ENCODE peak calls at places on chromosomes 4 and X, in eight cellular contexts. V, J, A, G, D, Q, L and C are unnamed samples.

GRCh38 chr4:27357283-27357682 is 496.6 kb downstream of the STIM2 start:
- DNase-seq in V (no peak), Q (no peak), A (no peak), D (no peak), L (no peak), J (no peak), G (no peak), C (no peak)

GRCh38 chrX:70129811-70130210 is 3.4 kb upstream of the IGBP1 start:
- DNase-seq in J (no peak), V (no peak), G (no peak), A (no peak), D (no peak), Q (no peak), L (no peak), C (no peak)

GRCh38 chr4:119314356-119314755 is 7.6 kb downstream of the FABP2 start:
- DNase-seq in A (no peak), D (no peak), G (no peak), J (no peak), L (peak; percentile 24), V (no peak), Q (peak; percentile 58), C (no peak)

GRCh38 chr4:88630756-88631155 is 38.5 kb downstream of the HERC3 start:
- DNase-seq in V (no peak), J (no peak), L (no peak), G (no peak), Q (no peak), A (peak; percentile 10), D (no peak), C (no peak)

GRCh38 chr4:6999172-7000086 is 43.7 kb upstream of the TADA2B start:
- DNase-seq in D (no peak), V (peak; percentile 73), L (no peak), J (no peak), A (no peak), Q (peak; percentile 53), G (peak; percentile 78), C (no peak)

GRCh38 chrX:48531359-48531954 is 8.1 kb upstream of the TBC1D25 start:
- DNase-seq in A (peak; percentile 28), J (no peak), Q (no peak), G (no peak), V (no peak), L (no peak), D (no peak), C (no peak)

GRCh38 chrX:72685810-72686465 is 28.2 kb downstream of the PHKA1 start:
- DNase-seq in A (no peak), J (no peak), D (no peak), G (peak; percentile 81), V (no peak), L (no peak), Q (no peak), C (no peak)

GRCh38 chr4:33961751-33962150 is 2282.6 kb downstream of the ARAP2 start:
- DNase-seq in G (no peak), D (no peak), L (no peak), V (no peak), Q (no peak), J (no peak), A (no peak), C (no peak)

GRCh38 chr4:22240814-22241213 is 275.1 kb downstream of the ADGRA3 start:
- DNase-seq in J (no peak), D (no peak), Q (no peak), A (no peak), L (no peak), G (no peak), V (no peak), C (no peak)

GRCh38 chr4:81905966-81906365 is 434.3 kb upstream of the RASGEF1B start:
- DNase-seq in G (no peak), L (no peak), V (no peak), A (no peak), J (no peak), Q (no peak), D (no peak), C (no peak)

GRCh38 chrX:31331045-31331444 is 259.2 kb upstream of the FTHL17 start:
- DNase-seq in D (no peak), Q (no peak), J (no peak), A (no peak), V (no peak), G (no peak), L (no peak), C (no peak)

GRCh38 chr4:6470502-6471302 is 1.7 kb downstream of the PPP2R2C start:
- DNase-seq in L (no peak), Q (peak; percentile 73), D (no peak), J (no peak), V (no peak), A (peak; percentile 43), G (no peak), C (no peak)

GRCh38 chr4:183563874-183564273 is 59.0 kb downstream of the ING2 start:
- DNase-seq in L (no peak), A (no peak), Q (peak; percentile 85), V (no peak), G (no peak), J (no peak), D (peak; percentile 61), C (no peak)

GRCh38 chrX:45515262-45516215 is 314.9 kb upstream of the DIPK2B start:
- DNase-seq in D (peak; percentile 78), A (peak; percentile 56), L (peak; percentile 43), J (no peak), Q (peak; percentile 88), G (peak; percentile 62), V (peak; percentile 78), C (no peak)

GRCh38 chr4:160375746-160376452 is 1273.0 kb downstream of the RAPGEF2 start:
- DNase-seq in G (no peak), Q (no peak), L (no peak), A (no peak), D (no peak), J (no peak), V (no peak), C (no peak)

GRCh38 chr4:169440446-169440845 is 169.7 kb upstream of the SH3RF1 start:
- DNase-seq in J (no peak), V (no peak), A (no peak), L (no peak), D (no peak), Q (no peak), G (no peak), C (no peak)

GRCh38 chrX:71622347-71623104 is 4.2 kb upstream of the CXCR3 start:
- DNase-seq in V (no peak), J (peak; percentile 52), Q (peak; percentile 86), D (peak; percentile 82), G (peak; percentile 19), L (peak; percentile 87), A (peak; percentile 8), C (peak; percentile 36)

DNA sequence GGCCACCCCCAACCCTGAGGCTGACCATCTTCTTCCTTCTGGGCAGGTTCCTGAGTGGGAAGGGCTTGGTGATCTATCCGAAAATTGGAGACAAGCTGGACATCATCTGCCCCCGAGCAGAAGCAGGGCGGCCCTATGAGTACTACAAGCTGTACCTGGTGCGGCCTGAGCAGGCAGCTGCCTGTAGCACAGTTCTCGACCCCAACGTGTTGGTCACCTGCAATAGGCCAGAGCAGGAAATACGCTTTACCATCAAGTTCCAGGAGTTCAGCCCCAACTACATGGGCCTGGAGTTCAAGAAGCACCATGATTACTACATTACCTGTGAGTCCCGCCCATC is 9.7 kb downstream of the EFNB1 start:
- DNase-seq in Q (no peak), G (no peak), J (no peak), L (no peak), A (no peak), V (no peak), D (no peak), C (no peak)
- H3K27ac ChIP-seq in Q (no peak overlapping the region), G (no peak overlapping the region), J (no peak overlapping the region), L (peak overlapping the region; percentile 23), A (no peak overlapping the region), V (no peak overlapping the region), D (no peak overlapping the region), C (no peak overlapping the region)

GRCh38 chrX:7108995-7109634 is 38.4 kb upstream of the STS start:
- DNase-seq in L (no peak), J (no peak), Q (no peak), D (no peak), V (no peak), A (no peak), G (no peak), C (no peak)
- H3K27ac ChIP-seq in L (peak overlapping the region; percentile 43), J (no peak overlapping the region), Q (no peak overlapping the region), D (no peak overlapping the region), V (no peak overlapping the region), A (no peak overlapping the region), G (no peak overlapping the region), C (no peak overlapping the region)

GRCh38 chr4:41146716-41147506 is 67.4 kb downstream of the APBB2 start:
- DNase-seq in Q (peak; percentile 67), D (no peak), A (no peak), L (no peak), G (no peak), V (no peak), J (no peak), C (no peak)

GRCh38 chr4:41146196-41146595 is 68.1 kb downstream of the APBB2 start:
- DNase-seq in D (no peak), V (no peak), L (no peak), Q (no peak), G (no peak), A (no peak), J (no peak), C (no peak)

GRCh38 chr4:41143721-41144379 is 70.5 kb downstream of the APBB2 start:
- DNase-seq in A (no peak), G (no peak), V (no peak), L (no peak), D (no peak), J (no peak), Q (no peak), C (no peak)

GRCh38 chr4:41144812-41145211 is 69.5 kb downstream of the APBB2 start:
- DNase-seq in Q (no peak), V (no peak), D (no peak), L (no peak), A (no peak), G (no peak), J (no peak), C (no peak)

DNA sequence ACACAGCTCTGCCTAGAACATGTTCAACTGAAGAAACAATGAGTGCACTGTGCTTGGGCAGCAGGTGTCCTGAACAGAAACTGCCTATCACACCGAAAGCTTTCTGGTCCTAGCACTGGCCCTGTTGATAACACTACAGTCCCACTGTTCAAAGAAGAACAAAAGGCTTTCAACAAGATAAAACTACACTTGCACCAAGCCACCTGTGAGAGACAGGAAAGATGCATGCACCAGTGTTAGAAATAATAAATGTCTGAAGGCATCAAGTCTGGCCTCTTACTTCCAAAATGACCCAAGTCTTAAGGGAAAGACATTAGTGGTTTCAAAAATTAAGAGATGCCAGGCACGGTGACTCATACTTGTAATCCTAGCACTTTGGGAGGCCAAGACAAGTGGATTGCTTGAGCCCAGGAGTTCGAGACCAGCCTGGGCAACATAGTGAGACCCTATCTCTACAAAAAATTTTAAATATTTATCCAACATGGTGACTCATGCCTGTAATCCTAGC is 68.7 kb downstream of the APBB2 start:
- DNase-seq in A (no peak), G (no peak), Q (no peak), L (no peak), J (no peak), D (no peak), V (no peak), C (no peak)
- H3K27ac ChIP-seq in A (peak overlapping the region; percentile 77), G (peak overlapping the region; percentile 87), Q (no peak overlapping the region), L (peak overlapping the region; percentile 81), J (no peak overlapping the region), D (peak overlapping the region; percentile 18), V (no peak overlapping the region), C (no peak overlapping the region)

DNA sequence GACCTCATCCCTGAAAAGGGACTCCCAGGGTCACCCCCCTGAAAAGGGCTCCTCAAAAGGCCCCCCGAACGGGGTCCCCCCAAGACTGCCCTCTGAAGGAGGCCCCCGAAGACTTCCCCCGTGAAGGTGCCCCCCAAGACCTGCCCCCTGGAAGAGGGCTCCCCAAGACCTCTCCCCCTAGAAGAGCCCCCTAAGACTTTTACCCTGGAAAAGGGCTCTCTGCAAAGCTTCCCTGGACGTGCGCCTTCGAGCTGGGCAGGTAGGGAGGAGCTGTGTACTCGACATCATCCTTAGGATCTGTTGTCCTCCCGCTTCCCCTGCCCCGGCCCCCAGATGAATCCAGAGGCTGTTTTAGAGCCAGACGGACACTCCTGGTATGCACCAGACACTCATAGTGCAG is 5.5 kb upstream of the SLC25A6 start:
- DNase-seq in D (no peak), Q (no peak), A (no peak), G (no peak), L (no peak), V (no peak), J (no peak), C (no peak)
- H3K27ac ChIP-seq in D (no peak overlapping the region), Q (no peak overlapping the region), A (no peak overlapping the region), G (no peak overlapping the region), L (no peak overlapping the region), V (no peak overlapping the region), J (no peak overlapping the region), C (no peak overlapping the region)